ENCODE peak calls at places on chromosomes 13 and 19, in five cellular contexts. Q is activated naive CD8-positive, alpha-beta T cell treated with anti-CD3 and anti-CD28 coated beads, Interleukin-2, amount 50 U/mL, for 24 hours; G is left kidney; H is tibial nerve; M is NCI-H774. D is an unnamed sample.
A peak's percentile ranks its signal among the peaks of the same experiment; 100 is the strongest.

GRCh38 chr13:59437902-59438301 is 725.8 kb downstream of the DIAPH3 start:
- DNase-seq in Q (no peak), G (no peak), H (no peak), M (no peak), D (no peak)

GRCh38 chr19:2261438-2262172 is 5.4 kb upstream of the JSRP1 start:
- DNase-seq in Q (peak; percentile 74), G (peak; percentile 43), H (peak; percentile 43), M (peak; percentile 20), D (no peak)

GRCh38 chr19:34448191-34448590 is 20.0 kb downstream of the UBA2 start:
- DNase-seq in Q (no peak), G (no peak), H (no peak), M (no peak), D (no peak)

GRCh38 chr13:45178349-45179142 is 22.3 kb downstream of the KCTD4 start:
- DNase-seq in Q (peak; percentile 12), G (peak; percentile 27), H (no peak), M (no peak), D (peak; percentile 49)

GRCh38 chr13:109781384-109782065 is 4.9 kb downstream of the IRS2 start:
- DNase-seq in Q (no peak), G (peak; percentile 62), H (no peak), M (no peak), D (no peak)

GRCh38 chr19:1563251-1563650 is 4.9 kb downstream of the MEX3D start:
- DNase-seq in Q (no peak), G (no peak), H (no peak), M (no peak), D (no peak)

GRCh38 chr13:74920361-74920760 is 561.6 kb downstream of the TBC1D4 start:
- DNase-seq in Q (no peak), G (no peak), H (no peak), M (no peak), D (no peak)

GRCh38 chr13:27132538-27132937 is 39.1 kb downstream of the USP12 start:
- DNase-seq in Q (no peak), G (no peak), H (no peak), M (no peak), D (no peak)

GRCh38 chr19:42080764-42081375 is 4.9 kb downstream of the ZNF574 start:
- DNase-seq in Q (no peak), G (no peak), H (no peak), M (no peak), D (no peak)

GRCh38 chr19:51137812-51138425 is 4.2 kb upstream of the SIGLEC7 start:
- DNase-seq in Q (no peak), G (peak; percentile 30), H (no peak), M (no peak), D (no peak)

GRCh38 chr19:40744554-40745401 is 5.5 kb downstream of the ACTMAP start:
- DNase-seq in Q (peak; percentile 53), G (peak; percentile 57), H (no peak), M (no peak), D (no peak)

GRCh38 chr13:114068723-114069322 is 63.6 kb downstream of the RASA3 start:
- DNase-seq in Q (no peak), G (peak; percentile 46), H (peak; percentile 59), M (no peak), D (no peak)

GRCh38 chr13:113581871-113582270 is 2.7 kb upstream of the TFDP1 start:
- DNase-seq in Q (no peak), G (no peak), H (no peak), M (no peak), D (no peak)

GRCh38 chr19:20999731-21000352 is 20.6 kb upstream of the ZNF430 start:
- DNase-seq in Q (peak; percentile 85), G (peak; percentile 99), H (peak; percentile 64), M (peak; percentile 76), D (peak; percentile 39)

GRCh38 chr13:113049981-113050380 is 55.6 kb upstream of the F7 start:
- DNase-seq in Q (no peak), G (no peak), H (no peak), M (no peak), D (no peak)

GRCh38 chr13:109154146-109154545 is 524.7 kb downstream of the MYO16 start:
- DNase-seq in Q (no peak), G (no peak), H (no peak), M (no peak), D (no peak)

GRCh38 chr13:58238972-58239773 is 607.6 kb downstream of the PCDH17 start:
- DNase-seq in Q (no peak), G (no peak), H (no peak), M (no peak), D (no peak)

GRCh38 chr19:53537523-53538377 is at the start of gene ZNF331:
- DNase-seq in Q (peak; percentile 88), G (peak; percentile 86), H (peak; percentile 68), M (no peak), D (peak; percentile 77)

GRCh38 chr19:41995959-41996797 is 2.1 kb upstream of the ATP1A3 start:
- DNase-seq in Q (no peak), G (peak; percentile 48), H (no peak), M (no peak), D (no peak)

GRCh38 chr19:44808463-44809371 is at the start of gene BCAM:
- DNase-seq in Q (peak; percentile 4), G (peak; percentile 85), H (peak; percentile 57), M (peak; percentile 55), D (peak; percentile 80)

GRCh38 chr13:42553098-42554046 is 20.6 kb upstream of the TNFSF11 start:
- DNase-seq in Q (no peak), G (no peak), H (no peak), M (no peak), D (no peak)

GRCh38 chr19:1125601-1126533 is 22.1 kb downstream of the GPX4 start:
- DNase-seq in Q (no peak), G (no peak), H (no peak), M (no peak), D (peak; percentile 33)

GRCh38 chr13:26759907-26760834 is at the start of gene GPR12:
- DNase-seq in Q (no peak), G (peak; percentile 55), H (no peak), M (no peak), D (no peak)

GRCh38 chr19:4914736-4915501 is 5.6 kb downstream of the UHRF1 start:
- DNase-seq in Q (peak; percentile 80), G (peak; percentile 18), H (peak; percentile 25), M (no peak), D (peak; percentile 88)

GRCh38 chr13:54210397-54211050 is 1181.9 kb downstream of the OLFM4 start:
- DNase-seq in Q (no peak), G (peak; percentile 64), H (no peak), M (no peak), D (no peak)

GRCh38 chr19:49807174-49807830 is 5.8 kb downstream of the FUZ start:
- DNase-seq in Q (no peak), G (no peak), H (no peak), M (no peak), D (no peak)

GRCh38 chr13:109131698-109132257 is 502.4 kb downstream of the MYO16 start:
- DNase-seq in Q (no peak), G (peak; percentile 29), H (no peak), M (no peak), D (peak; percentile 78)

GRCh38 chr13:44088911-44089851 is 209.5 kb downstream of the LACC1 start:
- DNase-seq in Q (no peak), G (no peak), H (no peak), M (no peak), D (no peak)

D was measured in SJSA1.